ENCODE peak calls at places on chromosome 21, in nine cellular contexts. One of them, this sample, is unnamed.

GRCh38 chr21:42309753-42310213 is 5.4 kb downstream of the TFF3 start:
- DNase-seq in pancreas: peak
- DNase-seq in RWPE1: peak
- DNase-seq in effector CD4-positive, alpha-beta T cell: peak
- DNase-seq in heart left ventricle: no peak
- DNase-seq in substantia nigra: peak
- DNase-seq in C1 segment of cervical spinal cord: no peak
- DNase-seq in T follicular helper cell: peak
- DNase-seq in iris pigment epithelial cell: peak
- DNase-seq in this sample: peak

GRCh38 chr21:39662411-39662953 is 49.7 kb downstream of the B3GALT5 start:
- DNase-seq in pancreas: no peak
- DNase-seq in RWPE1: no peak
- DNase-seq in effector CD4-positive, alpha-beta T cell: no peak
- DNase-seq in heart left ventricle: no peak
- DNase-seq in substantia nigra: no peak
- DNase-seq in C1 segment of cervical spinal cord: no peak
- DNase-seq in T follicular helper cell: no peak
- DNase-seq in iris pigment epithelial cell: no peak
- DNase-seq in this sample: no peak

GRCh38 chr21:45382698-45383000 is 22.3 kb upstream of the COL18A1 start:
- DNase-seq in pancreas: peak
- DNase-seq in RWPE1: no peak
- DNase-seq in effector CD4-positive, alpha-beta T cell: no peak
- DNase-seq in heart left ventricle: peak
- DNase-seq in substantia nigra: no peak
- DNase-seq in C1 segment of cervical spinal cord: no peak
- DNase-seq in T follicular helper cell: no peak
- DNase-seq in iris pigment epithelial cell: no peak
- DNase-seq in this sample: no peak

GRCh38 chr21:36615274-36615964 is 83.5 kb upstream of the SIM2 start:
- DNase-seq in pancreas: no peak
- DNase-seq in RWPE1: no peak
- DNase-seq in effector CD4-positive, alpha-beta T cell: no peak
- DNase-seq in heart left ventricle: no peak
- DNase-seq in substantia nigra: no peak
- DNase-seq in C1 segment of cervical spinal cord: no peak
- DNase-seq in T follicular helper cell: no peak
- DNase-seq in iris pigment epithelial cell: no peak
- DNase-seq in this sample: no peak

GRCh38 chr21:45887788-45888187 is 93.8 kb upstream of the COL6A1 start:
- DNase-seq in pancreas: peak
- DNase-seq in RWPE1: no peak
- DNase-seq in effector CD4-positive, alpha-beta T cell: no peak
- DNase-seq in heart left ventricle: peak
- DNase-seq in substantia nigra: no peak
- DNase-seq in C1 segment of cervical spinal cord: no peak
- DNase-seq in T follicular helper cell: no peak
- DNase-seq in iris pigment epithelial cell: no peak
- DNase-seq in this sample: no peak

GRCh38 chr21:42705746-42706374 is 52.4 kb downstream of the PDE9A start:
- DNase-seq in pancreas: no peak
- DNase-seq in RWPE1: no peak
- DNase-seq in effector CD4-positive, alpha-beta T cell: no peak
- DNase-seq in heart left ventricle: no peak
- DNase-seq in substantia nigra: no peak
- DNase-seq in C1 segment of cervical spinal cord: no peak
- DNase-seq in T follicular helper cell: no peak
- DNase-seq in iris pigment epithelial cell: no peak
- DNase-seq in this sample: no peak

GRCh38 chr21:31185663-31186062 is 147.4 kb upstream of the KRTAP19-8 start:
- DNase-seq in pancreas: no peak
- DNase-seq in RWPE1: no peak
- DNase-seq in effector CD4-positive, alpha-beta T cell: no peak
- DNase-seq in heart left ventricle: no peak
- DNase-seq in substantia nigra: no peak
- DNase-seq in C1 segment of cervical spinal cord: no peak
- DNase-seq in T follicular helper cell: peak
- DNase-seq in iris pigment epithelial cell: no peak
- DNase-seq in this sample: no peak

GRCh38 chr21:27034796-27035195 is 67.9 kb upstream of the ADAMTS5 start:
- DNase-seq in pancreas: no peak
- DNase-seq in RWPE1: no peak
- DNase-seq in effector CD4-positive, alpha-beta T cell: no peak
- DNase-seq in heart left ventricle: no peak
- DNase-seq in substantia nigra: no peak
- DNase-seq in C1 segment of cervical spinal cord: no peak
- DNase-seq in T follicular helper cell: no peak
- DNase-seq in iris pigment epithelial cell: no peak
- DNase-seq in this sample: no peak

GRCh38 chr21:45040114-45040715 is 34.2 kb upstream of the ADARB1 start:
- DNase-seq in pancreas: no peak
- DNase-seq in RWPE1: no peak
- DNase-seq in effector CD4-positive, alpha-beta T cell: no peak
- DNase-seq in heart left ventricle: no peak
- DNase-seq in substantia nigra: no peak
- DNase-seq in C1 segment of cervical spinal cord: no peak
- DNase-seq in T follicular helper cell: no peak
- DNase-seq in iris pigment epithelial cell: no peak
- DNase-seq in this sample: no peak

GRCh38 chr21:16315223-16315622 is 585.4 kb downstream of the USP25 start:
- DNase-seq in pancreas: no peak
- DNase-seq in RWPE1: no peak
- DNase-seq in effector CD4-positive, alpha-beta T cell: no peak
- DNase-seq in heart left ventricle: no peak
- DNase-seq in substantia nigra: no peak
- DNase-seq in C1 segment of cervical spinal cord: no peak
- DNase-seq in T follicular helper cell: no peak
- DNase-seq in iris pigment epithelial cell: no peak
- DNase-seq in this sample: no peak

GRCh38 chr21:31888936-31889371 is 16.1 kb downstream of the HUNK start:
- DNase-seq in pancreas: no peak
- DNase-seq in RWPE1: no peak
- DNase-seq in effector CD4-positive, alpha-beta T cell: no peak
- DNase-seq in heart left ventricle: no peak
- DNase-seq in substantia nigra: no peak
- DNase-seq in C1 segment of cervical spinal cord: no peak
- DNase-seq in T follicular helper cell: no peak
- DNase-seq in iris pigment epithelial cell: no peak
- DNase-seq in this sample: peak

GRCh38 chr21:17359781-17360180 is 153.1 kb upstream of the CXADR start:
- DNase-seq in pancreas: no peak
- DNase-seq in RWPE1: no peak
- DNase-seq in effector CD4-positive, alpha-beta T cell: no peak
- DNase-seq in heart left ventricle: no peak
- DNase-seq in substantia nigra: no peak
- DNase-seq in C1 segment of cervical spinal cord: no peak
- DNase-seq in T follicular helper cell: no peak
- DNase-seq in iris pigment epithelial cell: no peak
- DNase-seq in this sample: no peak

GRCh38 chr21:18114735-18115134 is 129.9 kb upstream of the CHODL start:
- DNase-seq in pancreas: no peak
- DNase-seq in RWPE1: no peak
- DNase-seq in effector CD4-positive, alpha-beta T cell: no peak
- DNase-seq in heart left ventricle: no peak
- DNase-seq in substantia nigra: no peak
- DNase-seq in C1 segment of cervical spinal cord: peak
- DNase-seq in T follicular helper cell: no peak
- DNase-seq in iris pigment epithelial cell: no peak
- DNase-seq in this sample: no peak

GRCh38 chr21:28445081-28445830 is 547.4 kb downstream of the LTN1 start:
- DNase-seq in pancreas: no peak
- DNase-seq in RWPE1: no peak
- DNase-seq in effector CD4-positive, alpha-beta T cell: no peak
- DNase-seq in heart left ventricle: no peak
- DNase-seq in substantia nigra: no peak
- DNase-seq in C1 segment of cervical spinal cord: no peak
- DNase-seq in T follicular helper cell: no peak
- DNase-seq in iris pigment epithelial cell: peak
- DNase-seq in this sample: peak

This sample was measured in AG08395.